ENCODE peak calls at places on chromosomes 2 and 18, in eight cellular contexts. G, K, X, H, P, Q, W and R are unnamed samples.

GRCh38 chr2:103161456-103162289 is 399.8 kb downstream of the TMEM182 start:
- DNase-seq in G (no peak), W (peak; percentile 7), P (peak; percentile 40), X (peak; percentile 12), Q (no peak), K (peak; percentile 40), H (no peak), R (peak; percentile 35)

GRCh38 chr2:181466661-181467576 is 9.7 kb downstream of the ITGA4 start:
- DNase-seq in P (peak; percentile 68), G (peak; percentile 82), W (peak; percentile 83), Q (peak; percentile 67), X (peak; percentile 10), H (no peak), K (no peak), R (no peak)

GRCh38 chr2:7867858-7868257 is 814.0 kb upstream of the ID2 start:
- DNase-seq in G (no peak), W (no peak), H (no peak), K (no peak), Q (no peak), X (no peak), P (no peak), R (no peak)

GRCh38 chr2:216849987-216850386 is 9.9 kb downstream of the TNP1 start:
- DNase-seq in G (no peak), Q (no peak), X (no peak), K (no peak), P (no peak), H (no peak), W (no peak), R (no peak)

GRCh38 chr2:118852605-118853128 is 5.2 kb upstream of the EN1 start:
- DNase-seq in G (no peak), Q (peak; percentile 42), W (peak; percentile 22), H (peak; percentile 84), K (peak; percentile 20), P (peak; percentile 43), X (no peak), R (peak; percentile 33)

GRCh38 chr2:38076250-38076709 is 329 bp upstream of the CYP1B1 start:
- DNase-seq in K (peak; percentile 75), Q (peak; percentile 91), W (peak; percentile 92), X (no peak), H (peak; percentile 94), G (peak; percentile 88), P (peak; percentile 59), R (peak; percentile 84)

GRCh38 chr2:240720686-240721595 is 29.3 kb downstream of the AQP12A start:
- DNase-seq in P (no peak), G (no peak), W (no peak), Q (no peak), K (no peak), X (no peak), H (peak; percentile 63), R (no peak)

GRCh38 chr2:174681983-174682577 is 82.2 kb downstream of the CHRNA1 start:
- DNase-seq in H (peak; percentile 91), X (no peak), Q (peak; percentile 46), P (peak; percentile 44), K (peak; percentile 53), G (peak; percentile 62), W (peak; percentile 67), R (peak; percentile 71)

GRCh38 chr18:2948038-2948437 is 64.9 kb downstream of the LPIN2 start:
- DNase-seq in X (no peak), W (peak; percentile 67), K (no peak), P (no peak), Q (no peak), G (no peak), H (no peak), R (no peak)

GRCh38 chr2:209476367-209477191 is 52.7 kb downstream of the MAP2 start:
- DNase-seq in K (no peak), X (no peak), H (no peak), Q (no peak), G (no peak), W (peak; percentile 65), P (no peak), R (no peak)

GRCh38 chr2:223779877-223780276 is 57.5 kb downstream of the AP1S3 start:
- DNase-seq in K (peak; percentile 60), G (no peak), H (no peak), X (no peak), W (peak; percentile 69), Q (peak; percentile 72), P (peak; percentile 20), R (peak; percentile 62)

GRCh38 chr2:179224361-179224760 is 40.3 kb downstream of the SESTD1 start:
- DNase-seq in P (no peak), X (no peak), H (no peak), G (no peak), Q (no peak), W (no peak), K (no peak), R (no peak)

GRCh38 chr18:26637324-26637723 is 89.0 kb upstream of the KCTD1 start:
- DNase-seq in G (no peak), K (no peak), H (no peak), X (no peak), P (no peak), W (no peak), Q (no peak), R (no peak)

GRCh38 chr2:216392945-216393840 is 19.1 kb upstream of the SMARCAL1 start:
- DNase-seq in G (no peak), X (no peak), H (no peak), P (no peak), K (no peak), Q (no peak), W (no peak), R (no peak)

GRCh38 chr2:45353879-45354278 is 257.2 kb downstream of the SRBD1 start:
- DNase-seq in K (peak; percentile 1), H (no peak), P (no peak), Q (no peak), G (no peak), X (peak; percentile 38), W (peak; percentile 97), R (no peak)

GRCh38 chr2:169397697-169398096 is 35.4 kb upstream of the LRP2 start:
- DNase-seq in K (no peak), H (no peak), G (no peak), W (peak; percentile 4), Q (no peak), X (no peak), P (no peak), R (no peak)
- TF ChIP-seq CTCF in K (peak; percentile 21), H (no peak), G (peak; percentile 23), W (no peak), Q (peak; percentile 58), X (peak; percentile 59), P (no peak), R (no peak)

DNA sequence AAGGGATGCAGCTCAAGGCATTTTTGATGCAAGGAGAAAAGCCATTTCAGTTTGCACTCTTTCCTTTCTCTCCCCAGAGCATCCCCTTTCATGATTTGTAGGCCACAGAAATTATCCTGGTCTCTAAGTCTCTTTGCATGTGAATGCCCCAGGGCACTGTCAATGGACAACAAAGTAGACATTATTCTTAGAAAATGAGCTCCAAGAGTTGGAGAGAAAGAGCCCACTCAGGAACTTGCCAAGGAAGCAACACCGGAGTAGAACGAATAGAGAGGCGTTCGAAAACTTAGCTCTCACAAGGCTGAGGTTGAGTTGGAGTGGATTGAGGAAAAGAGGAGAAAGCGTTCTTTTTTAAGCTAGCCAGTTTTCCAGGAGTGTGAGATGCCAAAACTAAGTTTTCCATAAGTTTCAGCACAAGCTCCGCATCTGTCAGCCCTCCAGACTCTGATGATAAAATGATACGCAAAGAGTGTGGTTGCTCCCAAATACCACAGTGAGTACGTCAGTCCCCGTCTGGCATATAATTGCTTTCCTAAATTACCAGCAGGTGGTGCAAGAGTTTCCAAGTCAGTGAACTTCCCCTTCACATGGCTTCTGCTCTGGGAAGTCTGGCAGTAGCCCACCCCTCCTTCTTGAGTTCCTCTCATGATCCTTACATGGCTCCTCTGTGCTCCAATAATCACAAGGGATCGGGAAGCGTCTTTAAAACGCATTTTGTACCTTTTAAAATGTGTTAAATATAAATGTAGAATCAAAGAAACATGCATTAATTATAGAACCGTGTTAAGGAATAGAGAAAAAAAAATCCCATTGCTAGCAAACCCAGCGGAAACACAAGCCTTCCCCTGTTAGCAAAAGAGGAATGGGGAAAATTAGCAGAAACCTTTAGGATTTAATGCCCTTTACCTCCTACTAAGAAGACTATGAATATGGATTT is 1060.6 kb upstream of the FANCL start:
- DNase-seq in G (no peak), X (peak; percentile 17), K (peak; percentile 9), Q (peak; percentile 80), P (peak; percentile 52), W (peak; percentile 74), H (no peak), R (peak; percentile 22)
- TF ChIP-seq CTCF in G (peak; percentile 64), X (peak; percentile 63), K (peak; percentile 47), Q (peak; percentile 80), P (peak; percentile 61), W (peak; percentile 44), H (peak; percentile 37), R (no peak)

GRCh38 chr2:211690736-211691135 is 847.9 kb downstream of the ERBB4 start:
- DNase-seq in P (no peak), K (no peak), Q (no peak), W (no peak), G (no peak), H (no peak), X (no peak), R (no peak)
- TF ChIP-seq CTCF in P (no peak), K (no peak), Q (no peak), W (no peak), G (no peak), H (no peak), X (no peak), R (no peak)

GRCh38 chr2:108199726-108200125 is 40.0 kb upstream of the SULT1C3 start:
- DNase-seq in X (no peak), K (no peak), G (no peak), H (no peak), W (no peak), Q (no peak), P (no peak), R (no peak)

GRCh38 chr2:108189316-108189715 is 50.5 kb upstream of the SULT1C3 start:
- DNase-seq in W (no peak), G (no peak), H (no peak), P (no peak), X (no peak), Q (no peak), K (no peak), R (no peak)

GRCh38 chr2:108193251-108193650 is 46.5 kb upstream of the SULT1C3 start:
- DNase-seq in G (no peak), H (no peak), X (no peak), K (no peak), W (no peak), Q (no peak), P (no peak), R (no peak)

GRCh38 chr2:108195133-108195439 is 44.7 kb upstream of the SULT1C3 start:
- DNase-seq in W (no peak), K (no peak), X (no peak), P (no peak), H (no peak), Q (no peak), G (no peak), R (no peak)

DNA sequence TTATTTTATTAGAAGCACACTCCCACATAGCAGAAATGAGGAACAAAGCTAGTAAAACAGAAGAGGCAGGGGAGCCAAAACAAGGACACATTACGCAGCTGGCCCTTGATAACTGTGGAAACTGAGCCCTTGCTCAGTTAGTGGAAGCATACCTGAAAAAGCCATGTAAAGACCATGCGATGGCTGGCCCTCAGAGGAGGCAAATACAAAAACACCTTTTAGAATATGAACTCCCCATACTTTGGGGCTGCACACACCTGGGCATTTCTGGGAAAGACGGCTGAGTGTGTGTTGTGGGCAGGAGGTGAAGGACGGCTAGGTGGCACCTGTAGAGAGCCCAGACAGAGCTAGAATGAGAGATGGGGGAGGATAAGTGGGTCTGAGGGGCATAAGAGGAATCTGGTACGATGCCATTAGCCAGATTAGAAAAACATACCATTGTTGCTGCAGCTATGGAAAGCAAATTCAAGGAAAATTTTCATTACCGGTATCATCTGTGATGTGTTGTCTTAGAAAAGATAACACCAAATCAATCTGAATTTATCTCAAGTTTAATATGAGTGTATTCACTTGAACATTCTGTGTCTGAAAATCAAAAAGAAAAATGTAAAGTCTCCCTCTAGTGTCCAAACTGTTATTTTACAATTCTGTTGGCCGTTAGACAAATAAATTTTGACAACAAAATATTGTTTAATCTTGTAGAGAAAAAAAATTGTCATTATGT is 45.2 kb upstream of the SULT1C3 start:
- DNase-seq in K (no peak), P (no peak), Q (no peak), X (no peak), W (peak; percentile 12), G (no peak), H (no peak), R (no peak)
- TF ChIP-seq CTCF in K (peak; percentile 27), P (peak; percentile 64), Q (peak; percentile 58), X (peak; percentile 58), W (peak; percentile 24), G (peak; percentile 41), H (peak; percentile 31), R (peak; percentile 18)